ENCODE peak calls at places on chromosomes 2 and 18, in four cellular contexts. One of them, this sample, is unnamed.

GRCh38 chr2:96945011-96945410 is 41.4 kb downstream of the FAM178B start:
- DNase-seq in NCI-H1694 treated with DMSO at 0.1 percent for 48 hours: peak; percentile 82
- DNase-seq in GM03348: no peak
- DNase-seq in MCF 10A: no peak
- DNase-seq in this sample: no peak

GRCh38 chr2:118613742-118614141 is 233.7 kb downstream of the EN1 start:
- DNase-seq in NCI-H1694 treated with DMSO at 0.1 percent for 48 hours: no peak
- DNase-seq in GM03348: no peak
- DNase-seq in MCF 10A: no peak
- DNase-seq in this sample: no peak

GRCh38 chr2:164061129-164061746 is 325.4 kb upstream of the FIGN start:
- DNase-seq in NCI-H1694 treated with DMSO at 0.1 percent for 48 hours: peak; percentile 32
- DNase-seq in GM03348: peak; percentile 47
- DNase-seq in MCF 10A: peak; percentile 58
- DNase-seq in this sample: no peak

GRCh38 chr18:44682871-44683221 is 2.2 kb downstream of the SETBP1 start:
- DNase-seq in NCI-H1694 treated with DMSO at 0.1 percent for 48 hours: no peak
- DNase-seq in GM03348: no peak
- DNase-seq in MCF 10A: no peak
- DNase-seq in this sample: no peak

GRCh38 chr18:70907673-70908072 is 618.8 kb downstream of the SOCS6 start:
- DNase-seq in NCI-H1694 treated with DMSO at 0.1 percent for 48 hours: no peak
- DNase-seq in GM03348: no peak
- DNase-seq in MCF 10A: peak; percentile 49
- DNase-seq in this sample: no peak

GRCh38 chr18:76476665-76477561 is 18.1 kb downstream of the ZNF516 start:
- DNase-seq in NCI-H1694 treated with DMSO at 0.1 percent for 48 hours: no peak
- DNase-seq in GM03348: peak; percentile 67
- DNase-seq in MCF 10A: peak; percentile 60
- DNase-seq in this sample: peak; percentile 85

GRCh38 chr2:139626128-139626527 is 845.9 kb upstream of the NXPH2 start:
- DNase-seq in NCI-H1694 treated with DMSO at 0.1 percent for 48 hours: no peak
- DNase-seq in GM03348: no peak
- DNase-seq in MCF 10A: no peak
- DNase-seq in this sample: no peak

GRCh38 chr2:174688079-174688478 is 76.2 kb downstream of the CHRNA1 start:
- DNase-seq in NCI-H1694 treated with DMSO at 0.1 percent for 48 hours: peak; percentile 76
- DNase-seq in GM03348: peak; percentile 31
- DNase-seq in MCF 10A: peak; percentile 51
- DNase-seq in this sample: no peak

GRCh38 chr2:176100547-176101140 is 1.0 kb downstream of the HOXD12 start:
- DNase-seq in NCI-H1694 treated with DMSO at 0.1 percent for 48 hours: no peak
- DNase-seq in GM03348: no peak
- DNase-seq in MCF 10A: no peak
- DNase-seq in this sample: no peak

GRCh38 chr18:68734311-68734710 is 19.4 kb upstream of the TMX3 start:
- DNase-seq in NCI-H1694 treated with DMSO at 0.1 percent for 48 hours: no peak
- DNase-seq in GM03348: peak; percentile 53
- DNase-seq in MCF 10A: peak; percentile 24
- DNase-seq in this sample: peak; percentile 39

GRCh38 chr18:10476430-10476829 is 22.0 kb downstream of the APCDD1 start:
- DNase-seq in NCI-H1694 treated with DMSO at 0.1 percent for 48 hours: peak; percentile 64
- DNase-seq in GM03348: peak; percentile 35
- DNase-seq in MCF 10A: no peak
- DNase-seq in this sample: no peak

GRCh38 chr18:25743661-25744151 is 346.7 kb downstream of the SS18 start:
- DNase-seq in NCI-H1694 treated with DMSO at 0.1 percent for 48 hours: no peak
- DNase-seq in GM03348: no peak
- DNase-seq in MCF 10A: no peak
- DNase-seq in this sample: no peak

GRCh38 chr2:183665976-183666375 is 541.7 kb downstream of the NUP35 start:
- DNase-seq in NCI-H1694 treated with DMSO at 0.1 percent for 48 hours: no peak
- DNase-seq in GM03348: no peak
- DNase-seq in MCF 10A: peak; percentile 20
- DNase-seq in this sample: peak; percentile 0

GRCh38 chr2:237201461-237202287 is 116.0 kb downstream of the COPS8 start:
- DNase-seq in NCI-H1694 treated with DMSO at 0.1 percent for 48 hours: no peak
- DNase-seq in GM03348: peak; percentile 83
- DNase-seq in MCF 10A: peak; percentile 86
- DNase-seq in this sample: peak; percentile 93

GRCh38 chr2:229344151-229344551 is 73.1 kb upstream of the PID1 start:
- DNase-seq in NCI-H1694 treated with DMSO at 0.1 percent for 48 hours: no peak
- DNase-seq in GM03348: peak; percentile 69
- DNase-seq in MCF 10A: peak; percentile 69
- DNase-seq in this sample: peak; percentile 45

GRCh38 chr18:2948038-2948437 is 64.9 kb downstream of the LPIN2 start:
- DNase-seq in NCI-H1694 treated with DMSO at 0.1 percent for 48 hours: peak; percentile 38
- DNase-seq in GM03348: peak; percentile 31
- DNase-seq in MCF 10A: peak; percentile 48
- DNase-seq in this sample: no peak

GRCh38 chr18:9810994-9811393 is 74.8 kb upstream of the TXNDC2 start:
- DNase-seq in NCI-H1694 treated with DMSO at 0.1 percent for 48 hours: no peak
- DNase-seq in GM03348: no peak
- DNase-seq in MCF 10A: no peak
- DNase-seq in this sample: no peak

GRCh38 chr2:143128681-143129580 is at the start of gene ARHGAP15:
- DNase-seq in NCI-H1694 treated with DMSO at 0.1 percent for 48 hours: no peak
- DNase-seq in GM03348: no peak
- DNase-seq in MCF 10A: no peak
- DNase-seq in this sample: no peak